ENCODE peak calls at places on chromosomes 16 and 17, in five cellular contexts. H, O, B, Z and S are unnamed samples.

GRCh38 chr17:6800422-6801027 is 24.5 kb downstream of the FBXO39 start:
- DNase-seq in H (no peak), O (no peak), B (no peak), Z (no peak), S (no peak)

GRCh38 chr16:75111514-75112280 is 4.9 kb downstream of the LDHD start:
- DNase-seq in H (no peak), O (no peak), B (no peak), Z (peak; percentile 63), S (no peak)

GRCh38 chr16:1696863-1697262 is 9.1 kb upstream of the MAPK8IP3 start:
- DNase-seq in H (no peak), O (peak; percentile 73), B (no peak), Z (no peak), S (peak; percentile 92)

GRCh38 chr16:62041401-62041800 is 5.2 kb upstream of the CDH8 start:
- DNase-seq in H (no peak), O (peak; percentile 27), B (peak; percentile 21), Z (no peak), S (no peak)

GRCh38 chr17:549197-550040 is 165.2 kb downstream of the VPS53 start:
- DNase-seq in H (no peak), O (no peak), B (peak; percentile 89), Z (no peak), S (no peak)

GRCh38 chr17:48928876-48929811 is 15.5 kb downstream of the SNF8 start:
- DNase-seq in H (no peak), O (no peak), B (no peak), Z (no peak), S (no peak)

GRCh38 chr17:36934759-36935630 is 2.3 kb upstream of the LHX1 start:
- DNase-seq in H (no peak), O (no peak), B (peak; percentile 56), Z (no peak), S (no peak)

GRCh38 chr17:6674586-6674985 is 23.0 kb downstream of the C17orf100 start:
- DNase-seq in H (no peak), O (no peak), B (no peak), Z (no peak), S (no peak)

GRCh38 chr16:57477531-57478202 is 8.6 kb downstream of the DOK4 start:
- DNase-seq in H (no peak), O (no peak), B (no peak), Z (peak; percentile 66), S (no peak)

GRCh38 chr17:52495646-52496045 is 337.1 kb upstream of the CA10 start:
- DNase-seq in H (no peak), O (no peak), B (no peak), Z (no peak), S (no peak)

GRCh38 chr17:17361543-17362511 is 58.7 kb downstream of the NT5M start:
- DNase-seq in H (no peak), O (no peak), B (peak; percentile 57), Z (no peak), S (no peak)

GRCh38 chr17:72121164-72122001 is 563 bp downstream of the SOX9 start:
- DNase-seq in H (no peak), O (peak; percentile 54), B (peak; percentile 73), Z (peak; percentile 61), S (no peak)

GRCh38 chr17:32928527-32929287 is 754 bp downstream of the TMEM98 start:
- DNase-seq in H (no peak), O (no peak), B (no peak), Z (no peak), S (no peak)

GRCh38 chr16:27951752-27952151 is 111.8 kb downstream of the GSG1L start:
- DNase-seq in H (no peak), O (peak; percentile 24), B (no peak), Z (no peak), S (no peak)

GRCh38 chr16:83068686-83069085 is 441.9 kb downstream of the CDH13 start:
- DNase-seq in H (no peak), O (no peak), B (peak; percentile 31), Z (no peak), S (no peak)

GRCh38 chr16:83066881-83067280 is 440.1 kb downstream of the CDH13 start:
- DNase-seq in H (no peak), O (no peak), B (no peak), Z (no peak), S (no peak)

GRCh38 chr16:83066011-83066410 is 439.2 kb downstream of the CDH13 start:
- DNase-seq in H (no peak), O (no peak), B (no peak), Z (no peak), S (no peak)

DNA sequence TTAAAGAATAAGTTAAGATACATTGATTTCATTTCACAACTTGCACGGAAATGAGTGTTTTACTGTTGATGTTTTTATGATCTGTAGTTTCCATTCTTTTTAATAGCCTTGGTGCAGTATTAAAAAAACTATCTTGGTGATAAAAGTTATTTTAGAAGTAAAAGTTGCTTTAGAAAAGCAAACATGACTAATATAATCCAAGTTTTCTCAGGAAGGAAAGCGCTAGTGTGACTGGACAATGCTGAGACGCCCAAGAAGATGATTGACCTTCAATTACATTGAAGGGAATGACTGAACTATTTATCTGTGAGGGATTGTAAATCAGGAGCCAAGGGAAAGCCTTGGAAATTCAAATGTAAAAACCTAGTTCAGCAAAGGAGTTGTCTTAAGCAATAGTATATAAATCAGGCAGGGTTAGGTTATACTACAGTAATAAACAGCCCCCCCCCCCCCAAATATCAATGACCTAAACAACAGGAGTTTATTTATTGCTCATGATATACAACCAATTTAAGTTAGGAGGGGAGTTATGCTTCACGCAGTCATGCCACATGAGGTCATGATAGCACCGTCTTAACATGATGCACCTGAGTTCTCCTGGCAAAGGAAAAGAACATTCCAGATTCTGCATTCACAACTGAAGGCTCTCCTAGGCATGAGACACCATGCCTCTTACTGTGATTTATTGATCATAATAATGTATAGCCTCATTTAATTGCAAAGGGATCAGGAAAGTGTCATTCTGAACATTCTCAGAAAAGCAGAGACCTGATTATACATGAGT is 443.8 kb downstream of the CDH13 start:
- DNase-seq in H (no peak), O (no peak), B (no peak), Z (no peak), S (no peak)
- H3K36me3 ChIP-seq in H (no peaks in the 10 kb centered on the region), O (no peaks in the 10 kb centered on the region), B (no peaks in the 10 kb centered on the region), Z (no peaks in the 10 kb centered on the region), S (no peaks in the 10 kb centered on the region)

GRCh38 chr17:40329981-40330794 is 21.2 kb downstream of the RARA start:
- DNase-seq in H (no peak), O (no peak), B (no peak), Z (peak; percentile 76), S (no peak)
- H3K4me3 ChIP-seq in H (no peak overlapping the region), O (no peak overlapping the region), B (no peak overlapping the region), Z (peak overlapping the region; percentile 27), S (no peak overlapping the region)

DNA sequence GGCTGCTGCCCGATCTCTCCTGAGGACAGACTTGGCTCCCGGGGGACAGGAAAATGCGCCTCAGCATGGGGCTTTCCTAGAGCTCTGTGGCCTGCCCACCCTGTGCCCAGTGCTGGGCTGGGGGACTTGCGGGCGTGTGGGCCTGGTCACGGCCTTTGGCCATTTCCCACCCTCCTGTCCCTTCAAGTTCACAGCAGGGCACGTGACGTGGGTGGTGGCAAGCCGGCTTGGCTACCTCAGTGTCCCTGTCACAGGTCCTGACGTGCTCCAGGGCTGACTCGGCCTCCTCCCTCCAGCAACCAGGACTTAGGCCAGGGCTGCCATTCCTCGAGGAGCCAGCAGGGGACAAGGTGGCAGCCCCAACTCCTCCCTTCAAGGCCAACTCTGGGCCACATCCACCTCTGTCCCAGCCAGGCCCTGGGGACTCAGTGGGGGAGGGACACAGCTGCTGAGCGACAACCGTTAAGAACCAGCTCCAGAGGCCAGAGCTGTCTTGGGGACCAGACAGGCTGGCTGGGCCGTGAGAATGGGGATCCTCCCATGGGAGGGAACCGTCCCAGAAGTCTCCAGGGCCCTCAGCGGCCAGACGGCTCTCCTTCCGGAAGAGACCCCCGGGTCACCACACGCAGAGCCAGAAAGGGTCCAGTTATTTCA is 981 bp upstream of the UNC13D start:
- DNase-seq in H (peak; percentile 69), O (peak; percentile 70), B (peak; percentile 85), Z (peak; percentile 92), S (no peak)
- H3K36me3 ChIP-seq in H (peaks cover 47% of the 10 kb centered on the region), O (peaks cover 14% of the 10 kb centered on the region), B (peaks cover 19% of the 10 kb centered on the region), Z (peaks cover 52% of the 10 kb centered on the region), S (peaks cover 28% of the 10 kb centered on the region)

GRCh38 chr16:50717109-50717893 is 23.9 kb downstream of the NOD2 start:
- DNase-seq in H (no peak), O (no peak), B (no peak), Z (no peak), S (no peak)

GRCh38 chr16:50721549-50722409 is 20.1 kb upstream of the CYLD start:
- DNase-seq in H (no peak), O (peak; percentile 75), B (no peak), Z (no peak), S (no peak)

GRCh38 chr16:50718761-50719400 is 23.0 kb upstream of the CYLD start:
- DNase-seq in H (no peak), O (peak; percentile 52), B (no peak), Z (no peak), S (no peak)

GRCh38 chr16:50719401-50720337 is 22.2 kb upstream of the CYLD start:
- DNase-seq in H (peak; percentile 39), O (peak; percentile 58), B (no peak), Z (no peak), S (no peak)

DNA sequence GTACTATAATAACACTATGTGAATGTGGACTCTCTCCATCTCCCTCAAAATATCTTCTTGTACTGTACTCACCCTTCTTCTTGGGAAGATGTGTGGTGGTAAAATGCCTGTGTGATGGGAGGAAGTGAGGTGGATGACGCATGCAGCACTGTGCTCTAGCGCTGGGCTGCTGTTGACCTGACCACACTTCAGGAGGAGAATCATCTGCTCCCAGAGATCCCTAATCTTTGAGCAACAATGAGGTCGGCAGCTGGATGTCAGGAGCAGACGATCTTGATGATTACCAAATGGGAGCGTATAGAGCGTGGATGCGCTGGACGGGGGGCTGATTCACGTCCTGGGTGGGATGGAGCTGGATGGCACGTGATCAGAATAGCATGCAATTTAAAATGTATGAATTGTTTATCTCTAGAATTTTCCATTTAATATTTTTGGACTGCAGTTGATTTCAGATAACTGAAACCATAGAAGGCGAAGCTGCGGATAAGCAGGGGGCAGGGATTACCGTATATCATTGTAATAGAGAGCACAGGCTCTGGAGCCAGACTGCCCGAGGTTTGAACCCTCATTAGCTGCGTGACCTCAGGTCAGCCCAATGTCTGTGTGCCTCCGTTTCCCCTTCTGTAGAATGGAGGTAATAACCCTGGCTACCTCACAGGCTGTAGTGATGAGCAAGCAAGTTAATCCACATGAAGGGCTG is 23.7 kb upstream of the CYLD start:
- DNase-seq in H (no peak), O (no peak), B (no peak), Z (no peak), S (no peak)
- H3K4me3 ChIP-seq in H (no peak overlapping the region), O (no peak overlapping the region), B (no peak overlapping the region), Z (no peak overlapping the region), S (no peak overlapping the region)

GRCh38 chr16:48311242-48311641 is 63.9 kb upstream of the ABCC11 start:
- DNase-seq in H (no peak), O (no peak), B (no peak), Z (no peak), S (no peak)

DNA sequence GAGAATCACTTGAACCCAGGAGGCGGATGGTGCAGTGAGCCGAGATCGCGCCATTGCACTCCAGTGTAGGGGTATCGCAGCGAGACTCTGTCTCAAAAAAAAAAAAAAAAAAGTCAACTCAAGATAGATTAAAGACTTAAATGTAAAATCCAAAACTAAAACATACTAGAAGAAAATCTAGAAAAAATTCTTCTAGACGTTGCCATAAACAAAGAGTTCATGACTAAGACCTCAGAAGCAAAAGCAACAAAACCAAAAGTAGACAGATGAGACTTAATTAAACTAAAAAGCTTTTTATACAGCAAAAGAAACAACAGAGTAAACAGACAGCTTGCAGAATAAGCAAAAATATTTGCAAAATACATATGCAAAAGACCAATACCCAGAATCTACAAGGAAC is 61.2 kb upstream of the ABCC11 start:
- DNase-seq in H (no peak), O (no peak), B (no peak), Z (no peak), S (no peak)
- H3K36me3 ChIP-seq in H (peaks cover 87% of the 10 kb centered on the region), O (peaks cover 14% of the 10 kb centered on the region), B (peaks cover 63% of the 10 kb centered on the region), Z (peaks cover 42% of the 10 kb centered on the region), S (peaks cover 6% of the 10 kb centered on the region)